ENCODE peak calls at places on chromosomes 1 and 21, in seven cellular contexts. Q is memory B cell, T is A172, N is substantia nigra, G is naive B cell, R is kidney epithelial cell, U is Calu3. X is an unnamed sample.

GRCh38 chr21:33370292-33370691 is 32.9 kb upstream of the IFNGR2 start:
- DNase-seq in Q (no peak), T (no peak), N (no peak), G (no peak), R (no peak), U (no peak), X (no peak)

GRCh38 chr1:33235521-33235920 is 20.8 kb upstream of the ZNF362 start:
- DNase-seq in Q (no peak), T (no peak), N (no peak), G (no peak), R (no peak), U (no peak), X (no peak)

GRCh38 chr1:203286161-203286984 is 18.9 kb upstream of the BTG2 start:
- DNase-seq in Q (no peak), T (no peak), N (no peak), G (no peak), R (no peak), U (no peak), X (peak)

GRCh38 chr1:246219508-246220030 is 287.5 kb downstream of the SMYD3 start:
- DNase-seq in Q (no peak), T (peak), N (no peak), G (no peak), R (peak), U (no peak), X (no peak)

GRCh38 chr1:97138515-97139032 is 417.0 kb downstream of the PTBP2 start:
- DNase-seq in Q (no peak), T (peak), N (no peak), G (no peak), R (no peak), U (no peak), X (no peak)

GRCh38 chr1:214550339-214551051 is 907 bp downstream of the PTPN14 start:
- DNase-seq in Q (no peak), T (peak), N (no peak), G (no peak), R (no peak), U (no peak), X (no peak)

GRCh38 chr1:147912553-147912952 is 10.0 kb downstream of the GJA8 start:
- DNase-seq in Q (no peak), T (no peak), N (no peak), G (no peak), R (no peak), U (no peak), X (no peak)

GRCh38 chr21:37914211-37914900 is 1.9 kb downstream of the KCNJ6 start:
- DNase-seq in Q (no peak), T (peak), N (no peak), G (no peak), R (no peak), U (no peak), X (peak)

X was measured in NCI-H446.